ENCODE peak calls at places on chromosomes 12 and 14, in six cellular contexts. C is trophoblast cell; F is tibial nerve; V is transverse colon; Q is CD8-positive, alpha-beta memory T cell; N is PC-9. D is an unnamed sample.

GRCh38 chr14:73758392-73759182 is 44.4 kb upstream of the PNMA1 start:
- DNase-seq in Q (peak; percentile 81), F (no peak), V (peak; percentile 87), C (peak; percentile 71), N (peak; percentile 82), D (peak; percentile 90)

GRCh38 chr12:109763201-109763841 is 49.7 kb downstream of the FAM222A start:
- DNase-seq in V (peak; percentile 22), N (no peak), Q (no peak), F (no peak), C (peak; percentile 27), D (peak; percentile 34)

GRCh38 chr12:101181776-101182175 is 28.3 kb downstream of the SLC5A8 start:
- DNase-seq in C (no peak), V (no peak), F (no peak), Q (no peak), N (no peak), D (no peak)

GRCh38 chr14:68247867-68248266 is 428.3 kb downstream of the RAD51B start:
- DNase-seq in F (no peak), V (no peak), C (no peak), Q (no peak), N (no peak), D (no peak)

GRCh38 chr12:124233041-124233836 is 61.7 kb upstream of the RFLNA start:
- DNase-seq in Q (no peak), C (peak; percentile 28), F (no peak), V (no peak), N (no peak), D (peak; percentile 22)

GRCh38 chr14:29926701-29927595 is 699 bp downstream of the PRKD1 start:
- DNase-seq in V (peak; percentile 45), F (no peak), C (no peak), N (peak; percentile 6), Q (no peak), D (peak; percentile 40)

GRCh38 chr14:89332031-89332430 is 85.0 kb downstream of the FOXN3 start:
- DNase-seq in Q (no peak), C (no peak), F (no peak), N (no peak), V (no peak), D (no peak)

GRCh38 chr14:102086346-102086971 is 385 bp downstream of the HSP90AA1 start:
- DNase-seq in C (peak; percentile 42), Q (peak; percentile 60), V (peak; percentile 60), N (no peak), F (no peak), D (peak; percentile 43)

GRCh38 chr12:123388218-123388947 is 4.5 kb downstream of the KMT5A start:
- DNase-seq in V (peak; percentile 82), F (peak; percentile 57), N (peak; percentile 74), C (peak; percentile 55), Q (peak; percentile 75), D (peak; percentile 67)

GRCh38 chr14:96717116-96717515 is 80.1 kb upstream of the VRK1 start:
- DNase-seq in Q (no peak), F (no peak), N (no peak), C (no peak), V (no peak), D (no peak)

GRCh38 chr12:45268672-45269406 is 52.9 kb downstream of the ANO6 start:
- DNase-seq in N (peak; percentile 77), Q (no peak), F (peak; percentile 61), C (peak; percentile 25), V (peak; percentile 50), D (peak; percentile 62)

GRCh38 chr14:75427126-75427481 is 718 bp upstream of the JDP2 start:
- DNase-seq in Q (no peak), F (no peak), N (no peak), V (peak; percentile 33), C (no peak), D (no peak)

GRCh38 chr14:74464785-74465184 is 28.3 kb downstream of the NPC2 start:
- DNase-seq in F (no peak), N (no peak), C (no peak), V (no peak), Q (no peak), D (no peak)

GRCh38 chr12:51482808-51483532 is 58.3 kb downstream of the SLC4A8 start:
- DNase-seq in N (no peak), V (no peak), Q (no peak), C (no peak), F (no peak), D (no peak)

GRCh38 chr12:10363922-10364838 is 25.7 kb downstream of the KLRK1 start:
- DNase-seq in C (peak; percentile 21), Q (no peak), N (peak; percentile 48), F (no peak), V (peak; percentile 41), D (peak; percentile 53)

GRCh38 chr14:80465541-80466220 is 254.4 kb upstream of the DIO2 start:
- DNase-seq in Q (no peak), N (no peak), V (no peak), F (no peak), C (no peak), D (no peak)

GRCh38 chr12:57452937-57453509 is 2.1 kb upstream of the INHBE start:
- DNase-seq in Q (no peak), N (peak; percentile 73), V (peak; percentile 79), F (peak; percentile 68), C (peak; percentile 68), D (peak; percentile 82)

GRCh38 chr12:65518771-65519170 is 240.3 kb downstream of the MSRB3 start:
- DNase-seq in Q (no peak), V (no peak), F (no peak), N (no peak), C (peak; percentile 85), D (no peak)

GRCh38 chr14:31297701-31298344 is 90.2 kb upstream of the HECTD1 start:
- DNase-seq in Q (no peak), F (no peak), C (no peak), V (no peak), N (no peak), D (no peak)

GRCh38 chr12:119613319-119613936 is 19.9 kb downstream of the TMEM233 start:
- DNase-seq in Q (no peak), F (no peak), V (no peak), C (no peak), N (no peak), D (no peak)

GRCh38 chr12:54662028-54662427 is 13.9 kb upstream of the DCD start:
- DNase-seq in C (no peak), V (no peak), Q (no peak), F (no peak), N (no peak), D (no peak)

GRCh38 chr12:91777268-91777997 is 368.2 kb downstream of the BTG1 start:
- DNase-seq in V (no peak), Q (no peak), N (peak; percentile 23), C (peak; percentile 83), F (no peak), D (no peak)

GRCh38 chr14:91323671-91324605 is 79.4 kb upstream of the GPR68 start:
- DNase-seq in Q (peak; percentile 91), F (peak; percentile 81), C (peak; percentile 43), V (peak; percentile 91), N (peak; percentile 38), D (peak; percentile 79)

GRCh38 chr12:70831538-70831937 is 89.0 kb downstream of the PTPRR start:
- DNase-seq in N (no peak), V (no peak), C (no peak), F (no peak), Q (no peak), D (no peak)

DNA sequence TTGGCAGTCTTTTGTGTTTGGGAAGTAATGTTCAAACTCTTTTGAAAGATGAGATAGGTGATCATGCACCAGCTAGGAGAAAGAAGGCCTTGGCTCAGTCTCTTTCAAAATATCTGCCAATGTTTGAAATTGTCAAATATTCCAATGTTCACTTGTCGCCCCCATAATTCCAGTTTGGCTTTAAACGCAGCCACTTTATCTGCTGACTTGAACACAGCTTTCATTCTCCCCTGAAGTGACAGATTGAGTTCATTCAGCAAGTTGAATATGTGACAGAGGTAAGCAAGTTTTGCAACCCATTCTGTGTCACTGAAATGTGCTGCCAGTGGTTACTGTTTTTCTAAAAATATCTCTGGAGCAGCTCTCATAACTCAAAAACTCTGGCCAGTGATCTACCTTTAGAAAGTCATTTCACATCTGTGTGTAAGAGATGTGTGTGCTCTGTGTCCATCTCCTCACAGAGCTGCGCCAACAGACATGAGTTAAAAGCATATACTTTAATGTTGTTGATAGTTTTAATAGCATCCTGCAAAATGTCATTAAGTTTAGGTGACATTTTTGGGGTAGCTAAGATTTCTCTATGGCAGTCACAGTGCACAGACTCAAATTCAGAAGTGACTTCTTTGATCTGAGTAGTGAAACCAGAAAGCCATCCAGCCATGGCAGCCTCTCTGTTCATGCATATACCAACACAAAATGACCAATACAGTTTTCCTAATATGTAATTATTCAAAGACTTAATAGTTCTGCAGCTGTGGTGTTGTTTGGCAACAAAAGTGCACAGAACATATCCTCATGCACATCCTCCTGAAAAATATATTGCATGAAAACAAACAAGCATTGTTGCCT is 614.3 kb upstream of the MIS18BP1 start:
- DNase-seq in F (no peak), C (no peak), Q (no peak), N (no peak), V (no peak), D (no peak)
- H3K4me1 ChIP-seq in F (no peaks in the 10 kb centered on the region), C (no peaks in the 10 kb centered on the region), Q (no peaks in the 10 kb centered on the region), N (no peaks in the 10 kb centered on the region), V (no peaks in the 10 kb centered on the region), D (no peaks in the 10 kb centered on the region)

DNA sequence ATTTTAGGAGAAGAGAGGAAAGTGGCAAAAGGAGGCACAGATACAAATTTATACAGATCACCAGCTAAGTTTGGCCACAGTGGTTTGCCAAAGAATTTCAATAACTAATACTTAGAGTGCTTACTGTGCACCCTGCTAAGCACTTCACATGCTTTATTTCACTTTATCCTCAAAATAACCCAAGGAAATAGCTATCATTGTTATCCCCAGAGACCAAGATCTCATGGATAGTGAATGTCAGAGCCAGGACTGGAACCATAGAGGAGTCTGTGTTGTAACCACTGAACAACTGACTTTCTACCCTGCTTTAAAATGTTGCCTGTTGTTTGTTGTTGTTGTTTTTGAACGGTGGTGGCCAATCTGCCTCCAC is 1.3 kb upstream of the TCP11L2 start:
- DNase-seq in C (no peak), F (no peak), V (no peak), Q (no peak), N (no peak), D (no peak)
- H3K4me3 ChIP-seq in C (no peak overlapping the region), F (no peak overlapping the region), V (peak overlapping the region; percentile 71), Q (peak overlapping the region; percentile 72), N (peak overlapping the region; percentile 74), D (no peak overlapping the region)

GRCh38 chr14:45251912-45252311 is 1.1 kb downstream of the MIS18BP1 start:
- DNase-seq in Q (no peak), V (no peak), C (no peak), N (no peak), F (no peak), D (no peak)
- H3K4me1 ChIP-seq in Q (peaks cover 33% of the 10 kb centered on the region), V (peaks cover 14% of the 10 kb centered on the region), C (peaks cover 3% of the 10 kb centered on the region), N (peaks cover 29% of the 10 kb centered on the region), F (no peaks in the 10 kb centered on the region), D (peaks cover 3% of the 10 kb centered on the region)

DNA sequence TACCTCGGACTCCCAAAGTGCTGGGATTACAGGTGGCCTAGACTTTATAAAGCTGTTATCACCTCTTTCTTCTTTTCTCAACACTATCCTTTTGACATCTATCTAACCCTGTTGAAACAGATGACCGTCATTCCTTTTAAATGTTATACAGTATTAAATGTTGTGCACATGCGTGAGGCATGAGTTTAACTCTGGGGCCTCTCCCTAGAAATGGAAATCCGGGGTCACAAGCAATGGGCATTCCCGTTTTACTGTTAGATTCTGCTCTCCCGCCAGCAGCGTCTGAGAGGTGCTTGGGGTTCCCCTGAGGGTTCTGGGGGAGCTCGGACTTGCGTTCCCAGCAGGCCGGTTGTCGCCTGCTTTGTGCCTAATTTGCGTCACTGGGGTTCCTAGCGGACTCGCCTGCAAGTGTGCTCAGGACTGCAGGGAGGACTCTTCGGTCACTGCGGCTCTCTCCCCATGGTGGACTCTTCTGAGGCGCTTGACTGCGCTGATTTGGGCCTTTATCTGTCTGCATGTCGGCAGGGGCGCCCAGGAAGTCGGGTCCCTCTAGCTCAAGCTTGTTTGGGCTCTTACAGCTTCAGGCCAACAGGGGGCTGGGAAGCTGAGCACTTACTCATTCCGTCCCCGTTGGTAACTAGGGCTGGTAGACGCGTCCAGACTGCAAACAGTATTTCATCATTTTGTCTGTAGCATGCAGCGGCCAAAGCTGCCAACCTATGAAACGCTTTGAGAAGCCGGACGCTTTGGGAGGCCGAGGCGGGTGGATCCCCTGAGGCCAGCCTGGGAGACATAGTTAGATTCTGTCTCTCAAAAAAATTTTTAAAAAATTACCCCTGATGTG is 1.2 kb upstream of the RAN start:
- DNase-seq in C (peak; percentile 99), F (peak; percentile 35), Q (peak; percentile 60), N (peak; percentile 46), V (peak; percentile 60), D (peak; percentile 89)
- H3K4me3 ChIP-seq in C (no peak overlapping the region), F (peak overlapping the region; percentile 99), Q (peak overlapping the region; percentile 73), N (peak overlapping the region; percentile 65), V (peak overlapping the region; percentile 66), D (peak overlapping the region; percentile 91)

D was measured in Caco-2.